ENCODE peak calls at places on chromosomes 7 and 10, in eight cellular contexts. W, S, C, I, L, R, E and V are unnamed samples.

GRCh38 chr7:74012842-74013249 is 15.1 kb upstream of the ELN start:
- DNase-seq in L (no peak), I (no peak), S (no peak), W (no peak), R (no peak), C (no peak), E (peak), V (peak)

GRCh38 chr7:22219036-22219435 is 137.9 kb downstream of the RAPGEF5 start:
- DNase-seq in L (no peak), C (no peak), R (no peak), W (no peak), E (no peak), I (no peak), S (no peak), V (no peak)

GRCh38 chr10:100997364-100998182 is 2.0 kb upstream of the LZTS2 start:
- DNase-seq in I (peak), W (peak), R (peak), S (peak), C (no peak), L (peak), E (peak), V (peak)

GRCh38 chr10:121340176-121340850 is 257.9 kb downstream of the FGFR2 start:
- DNase-seq in E (peak), L (no peak), C (no peak), S (no peak), I (no peak), R (no peak), W (no peak), V (no peak)

GRCh38 chr10:3066317-3066931 is 924 bp upstream of the PFKP start:
- DNase-seq in S (no peak), R (no peak), W (no peak), I (no peak), L (no peak), E (peak), C (no peak), V (no peak)

GRCh38 chr10:132679217-132679595 is 106.7 kb downstream of the NKX6-2 start:
- DNase-seq in E (no peak), L (no peak), S (no peak), C (no peak), W (no peak), I (no peak), R (peak), V (no peak)

GRCh38 chr7:137331378-137331777 is 12.2 kb downstream of the PTN start:
- DNase-seq in R (no peak), E (no peak), L (no peak), I (no peak), W (no peak), C (no peak), S (no peak), V (no peak)

GRCh38 chr10:103307594-103307993 is 30.7 kb downstream of the INA start:
- DNase-seq in I (no peak), E (no peak), L (no peak), C (no peak), R (no peak), W (no peak), S (no peak), V (no peak)

GRCh38 chr7:66247387-66248078 is 42.4 kb downstream of the TPST1 start:
- DNase-seq in L (no peak), E (no peak), S (no peak), R (no peak), C (no peak), I (no peak), W (no peak), V (no peak)

GRCh38 chr7:122350701-122351100 is 46.2 kb upstream of the FEZF1 start:
- DNase-seq in E (peak), I (no peak), R (no peak), L (no peak), C (no peak), W (no peak), S (no peak), V (no peak)

GRCh38 chr7:66193146-66193725 is 11.9 kb upstream of the TPST1 start:
- DNase-seq in L (no peak), S (no peak), W (no peak), E (no peak), C (no peak), R (no peak), I (no peak), V (no peak)

GRCh38 chr10:132508497-132509443 is 28.8 kb upstream of the INPP5A start:
- DNase-seq in E (no peak), R (peak), I (no peak), C (no peak), W (no peak), S (no peak), L (no peak), V (no peak)

DNA sequence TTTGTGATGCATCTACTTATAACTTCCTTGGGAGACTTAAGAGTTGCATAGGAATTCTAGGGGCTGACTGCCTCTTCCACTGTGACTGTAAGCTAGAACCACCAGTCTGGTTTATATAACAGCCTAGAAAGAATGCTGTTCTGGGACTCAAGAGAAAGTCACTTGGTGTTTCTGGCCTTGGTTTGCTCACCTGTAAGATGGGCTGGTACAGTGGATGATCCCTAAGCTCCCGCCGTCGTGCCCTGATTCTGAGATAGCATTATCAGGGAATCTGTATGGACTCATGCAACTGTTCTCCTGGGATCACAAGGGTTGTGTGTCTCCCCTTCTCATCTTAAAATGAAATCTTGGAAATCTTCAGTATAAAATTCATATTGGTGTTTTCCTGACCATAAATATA is 100.6 kb downstream of the LYZL1 start:
- DNase-seq in R (no peak), I (no peak), L (no peak), E (no peak), C (no peak), W (no peak), S (no peak), V (no peak)
- TF ChIP-seq POLR2AphosphoS5 in R (no peak), I (no peak), L (no peak), E (no peak), C (no peak), W (no peak), S (no peak), V (no peak)

GRCh38 chr7:131226116-131226562 is 101.5 kb upstream of the MKLN1 start:
- DNase-seq in S (peak), E (no peak), C (no peak), L (no peak), W (no peak), I (no peak), R (no peak), V (no peak)
- TF ChIP-seq POLR2AphosphoS5 in S (peak), E (no peak), C (no peak), L (no peak), W (no peak), I (no peak), R (peak), V (no peak)

GRCh38 chr7:97117372-97118188 is at the start of gene SDHAF3:
- DNase-seq in S (peak), C (peak), W (peak), E (peak), L (peak), R (peak), I (peak), V (peak)

GRCh38 chr7:97117035-97117371 is 495 bp upstream of the SDHAF3 start:
- DNase-seq in R (no peak), S (no peak), L (no peak), W (no peak), E (no peak), C (no peak), I (no peak), V (no peak)

GRCh38 chr7:97119747-97120146 is 2.2 kb downstream of the SDHAF3 start:
- DNase-seq in S (no peak), W (no peak), R (no peak), I (no peak), E (no peak), L (no peak), C (no peak), V (no peak)

GRCh38 chr7:97118306-97118917 is 914 bp downstream of the SDHAF3 start:
- DNase-seq in L (no peak), W (no peak), E (no peak), S (no peak), R (no peak), C (no peak), I (no peak), V (no peak)

DNA sequence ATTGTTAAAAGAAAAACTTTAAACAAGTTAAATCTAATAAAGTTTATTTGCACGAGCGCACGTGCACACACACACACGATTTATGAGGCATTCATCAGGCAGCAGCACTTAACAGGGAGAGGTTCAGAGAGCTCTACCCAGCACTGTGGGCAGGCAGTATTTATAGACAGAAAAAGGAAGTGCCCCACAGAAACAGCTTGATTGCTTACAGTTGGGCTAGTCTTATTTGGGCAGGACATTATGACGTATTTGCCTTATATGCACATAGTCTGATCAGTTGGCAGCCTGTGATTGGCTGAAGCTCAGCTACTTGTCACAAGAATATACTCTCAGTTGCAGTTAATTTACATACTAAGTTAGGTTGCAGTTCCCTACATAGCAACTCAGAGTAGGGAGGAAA is 1.2 kb upstream of the SDHAF3 start:
- DNase-seq in C (no peak), E (no peak), L (peak), R (no peak), W (no peak), I (no peak), S (no peak), V (no peak)
- TF ChIP-seq POLR2AphosphoS5 in C (no peak), E (no peak), L (peak), R (no peak), W (no peak), I (no peak), S (no peak), V (no peak)

GRCh38 chr7:114922652-114923402 is 933 bp downstream of the MDFIC start:
- DNase-seq in C (peak), R (peak), E (peak), I (peak), S (no peak), W (no peak), L (no peak), V (peak)
- TF ChIP-seq POLR2AphosphoS5 in C (no peak), R (peak), E (no peak), I (peak), S (no peak), W (peak), L (no peak), V (peak)